ENCODE peak calls at places on chromosomes 2 and 18, in six cellular contexts. One of them, this sample, is unnamed. For H3K27me3, the result is how much of the 10 kb centered on the place peaks cover.

GRCh38 chr2:121442889-121443288 is 87.8 kb upstream of the RNU4ATAC start:
- DNase-seq in ovary: no peak
- DNase-seq in prostate gland: no peak
- DNase-seq in transverse colon: no peak
- DNase-seq in gastrocnemius medialis: no peak
- DNase-seq in K562: no peak
- DNase-seq in this sample: no peak

GRCh38 chr2:3489449-3490115 is 29.7 kb downstream of the ADI1 start:
- DNase-seq in ovary: no peak
- DNase-seq in prostate gland: no peak
- DNase-seq in transverse colon: no peak
- DNase-seq in gastrocnemius medialis: no peak
- DNase-seq in K562: no peak
- DNase-seq in this sample: peak

GRCh38 chr2:217616936-217617335 is 385.9 kb downstream of the TNS1 start:
- DNase-seq in ovary: no peak
- DNase-seq in prostate gland: no peak
- DNase-seq in transverse colon: no peak
- DNase-seq in gastrocnemius medialis: no peak
- DNase-seq in K562: no peak
- DNase-seq in this sample: no peak

GRCh38 chr2:64220285-64220684 is 76.1 kb upstream of the PELI1 start:
- DNase-seq in ovary: no peak
- DNase-seq in prostate gland: no peak
- DNase-seq in transverse colon: no peak
- DNase-seq in gastrocnemius medialis: no peak
- DNase-seq in K562: no peak
- DNase-seq in this sample: no peak

GRCh38 chr2:40824269-40824668 is 372.4 kb upstream of the SLC8A1 start:
- DNase-seq in ovary: no peak
- DNase-seq in prostate gland: no peak
- DNase-seq in transverse colon: no peak
- DNase-seq in gastrocnemius medialis: no peak
- DNase-seq in K562: no peak
- DNase-seq in this sample: no peak

GRCh38 chr2:146661494-146662096 is 1183.2 kb upstream of the ACVR2A start:
- DNase-seq in ovary: no peak
- DNase-seq in prostate gland: no peak
- DNase-seq in transverse colon: no peak
- DNase-seq in gastrocnemius medialis: no peak
- DNase-seq in K562: peak
- DNase-seq in this sample: no peak

GRCh38 chr2:171807130-171807529 is 86.9 kb downstream of the SLC25A12 start:
- DNase-seq in ovary: no peak
- DNase-seq in prostate gland: no peak
- DNase-seq in transverse colon: no peak
- DNase-seq in gastrocnemius medialis: no peak
- DNase-seq in K562: no peak
- DNase-seq in this sample: no peak

GRCh38 chr2:128317186-128317897 is 1.3 kb downstream of the HS6ST1 start:
- DNase-seq in ovary: peak
- DNase-seq in prostate gland: peak
- DNase-seq in transverse colon: peak
- DNase-seq in gastrocnemius medialis: no peak
- DNase-seq in K562: peak
- DNase-seq in this sample: peak

GRCh38 chr18:9968081-9968848 is 54.4 kb downstream of the VAPA start:
- DNase-seq in ovary: no peak
- DNase-seq in prostate gland: no peak
- DNase-seq in transverse colon: no peak
- DNase-seq in gastrocnemius medialis: no peak
- DNase-seq in K562: no peak
- DNase-seq in this sample: no peak

GRCh38 chr2:180690611-180691010 is 289.8 kb upstream of the UBE2E3 start:
- DNase-seq in ovary: no peak
- DNase-seq in prostate gland: no peak
- DNase-seq in transverse colon: no peak
- DNase-seq in gastrocnemius medialis: no peak
- DNase-seq in K562: no peak
- DNase-seq in this sample: no peak

GRCh38 chr2:168510125-168510756 is 54.2 kb downstream of the CERS6 start:
- DNase-seq in ovary: no peak
- DNase-seq in prostate gland: no peak
- DNase-seq in transverse colon: no peak
- DNase-seq in gastrocnemius medialis: no peak
- DNase-seq in K562: no peak
- DNase-seq in this sample: no peak

GRCh38 chr18:36392163-36392887 is 94.8 kb downstream of the FHOD3 start:
- DNase-seq in ovary: no peak
- DNase-seq in prostate gland: no peak
- DNase-seq in transverse colon: no peak
- DNase-seq in gastrocnemius medialis: no peak
- DNase-seq in K562: no peak
- DNase-seq in this sample: no peak

GRCh38 chr18:23115683-23116096 is 19.6 kb upstream of the CABLES1 start:
- DNase-seq in ovary: no peak
- DNase-seq in prostate gland: no peak
- DNase-seq in transverse colon: no peak
- DNase-seq in gastrocnemius medialis: no peak
- DNase-seq in K562: no peak
- DNase-seq in this sample: no peak

GRCh38 chr18:37393945-37394609 is 171.5 kb downstream of the CELF4 start:
- DNase-seq in ovary: peak
- DNase-seq in prostate gland: no peak
- DNase-seq in transverse colon: peak
- DNase-seq in gastrocnemius medialis: no peak
- DNase-seq in K562: peak
- DNase-seq in this sample: peak

GRCh38 chr2:164430166-164430783 is 191.0 kb downstream of the GRB14 start:
- DNase-seq in ovary: peak
- DNase-seq in prostate gland: no peak
- DNase-seq in transverse colon: no peak
- DNase-seq in gastrocnemius medialis: no peak
- DNase-seq in K562: no peak
- DNase-seq in this sample: no peak

GRCh38 chr2:214376631-214377624 is 33.9 kb upstream of the VWC2L start:
- DNase-seq in ovary: no peak
- DNase-seq in prostate gland: no peak
- DNase-seq in transverse colon: no peak
- DNase-seq in gastrocnemius medialis: no peak
- DNase-seq in K562: no peak
- DNase-seq in this sample: no peak

GRCh38 chr2:196263181-196263747 is 91.9 kb upstream of the STK17B start:
- DNase-seq in ovary: no peak
- DNase-seq in prostate gland: no peak
- DNase-seq in transverse colon: peak
- DNase-seq in gastrocnemius medialis: no peak
- DNase-seq in K562: no peak
- DNase-seq in this sample: no peak

GRCh38 chr2:191739194-191739593 is 61.3 kb downstream of the NABP1 start:
- DNase-seq in ovary: no peak
- DNase-seq in prostate gland: no peak
- DNase-seq in transverse colon: no peak
- DNase-seq in gastrocnemius medialis: no peak
- DNase-seq in K562: no peak
- DNase-seq in this sample: no peak

GRCh38 chr2:176092270-176093144 is at the start of gene HOXD13:
- DNase-seq in ovary: no peak
- DNase-seq in prostate gland: peak
- DNase-seq in transverse colon: no peak
- DNase-seq in gastrocnemius medialis: no peak
- DNase-seq in K562: peak
- DNase-seq in this sample: no peak

GRCh38 chr2:3102081-3102914 is 275.3 kb downstream of the EIPR1 start:
- DNase-seq in ovary: no peak
- DNase-seq in prostate gland: no peak
- DNase-seq in transverse colon: no peak
- DNase-seq in gastrocnemius medialis: no peak
- DNase-seq in K562: no peak
- DNase-seq in this sample: no peak

GRCh38 chr2:19809206-19809605 is 92.6 kb downstream of the TTC32 start:
- DNase-seq in ovary: no peak
- DNase-seq in prostate gland: no peak
- DNase-seq in transverse colon: no peak
- DNase-seq in gastrocnemius medialis: no peak
- DNase-seq in K562: no peak
- DNase-seq in this sample: no peak

GRCh38 chr2:58928942-58929341 is 687.8 kb upstream of the FANCL start:
- DNase-seq in ovary: no peak
- DNase-seq in prostate gland: no peak
- DNase-seq in transverse colon: no peak
- DNase-seq in gastrocnemius medialis: no peak
- DNase-seq in K562: no peak
- DNase-seq in this sample: no peak

GRCh38 chr2:49948744-49949143 is 794.4 kb upstream of the FSHR start:
- DNase-seq in ovary: no peak
- DNase-seq in prostate gland: no peak
- DNase-seq in transverse colon: no peak
- DNase-seq in gastrocnemius medialis: no peak
- DNase-seq in K562: no peak
- DNase-seq in this sample: no peak

GRCh38 chr2:1846046-1847015 is 102.0 kb upstream of the PXDN start:
- DNase-seq in ovary: no peak
- DNase-seq in prostate gland: no peak
- DNase-seq in transverse colon: no peak
- DNase-seq in gastrocnemius medialis: no peak
- DNase-seq in K562: no peak
- DNase-seq in this sample: no peak

DNA sequence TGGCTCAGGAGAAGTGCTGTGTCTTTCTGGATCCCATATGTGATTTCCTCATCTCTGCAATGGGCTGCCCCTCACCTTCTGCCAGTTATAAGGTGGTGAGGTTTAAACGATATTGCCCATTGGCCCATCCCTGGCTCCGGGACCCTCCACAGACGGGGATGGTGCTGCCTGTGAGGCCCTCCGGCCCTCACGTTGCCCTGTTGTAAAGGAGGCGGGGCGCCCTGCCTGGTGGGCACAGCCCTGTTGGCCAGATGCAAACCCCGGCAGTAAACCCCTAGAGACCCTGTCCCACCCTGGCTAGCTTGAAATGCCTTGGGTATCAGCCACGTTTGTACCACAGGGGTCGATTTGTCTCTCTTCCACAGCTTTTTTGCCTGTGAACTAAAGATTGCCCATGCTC is 7.4 kb downstream of the ARHGEF4 start:
- DNase-seq in ovary: no peak
- DNase-seq in prostate gland: no peak
- DNase-seq in transverse colon: no peak
- DNase-seq in gastrocnemius medialis: no peak
- DNase-seq in K562: no peak
- DNase-seq in this sample: no peak
- H3K27me3 ChIP-seq in ovary: under half
- H3K27me3 ChIP-seq in prostate gland: under half
- H3K27me3 ChIP-seq in transverse colon: under half
- H3K27me3 ChIP-seq in gastrocnemius medialis: under half
- H3K27me3 ChIP-seq in K562: half or more
- H3K27me3 ChIP-seq in this sample: under half

GRCh38 chr2:104654813-104655212 is 199.1 kb upstream of the POU3F3 start:
- DNase-seq in ovary: no peak
- DNase-seq in prostate gland: no peak
- DNase-seq in transverse colon: no peak
- DNase-seq in gastrocnemius medialis: no peak
- DNase-seq in K562: no peak
- DNase-seq in this sample: no peak

GRCh38 chr2:104656496-104657310 is 197.2 kb upstream of the POU3F3 start:
- DNase-seq in ovary: no peak
- DNase-seq in prostate gland: no peak
- DNase-seq in transverse colon: no peak
- DNase-seq in gastrocnemius medialis: no peak
- DNase-seq in K562: no peak
- DNase-seq in this sample: no peak

GRCh38 chr2:104658840-104659591 is 194.9 kb upstream of the POU3F3 start:
- DNase-seq in ovary: no peak
- DNase-seq in prostate gland: no peak
- DNase-seq in transverse colon: no peak
- DNase-seq in gastrocnemius medialis: no peak
- DNase-seq in K562: no peak
- DNase-seq in this sample: no peak

GRCh38 chr2:104658149-104658839 is 195.6 kb upstream of the POU3F3 start:
- DNase-seq in ovary: no peak
- DNase-seq in prostate gland: peak
- DNase-seq in transverse colon: peak
- DNase-seq in gastrocnemius medialis: peak
- DNase-seq in K562: no peak
- DNase-seq in this sample: peak
- H3K4me3 ChIP-seq in ovary: no peak
- H3K4me3 ChIP-seq in prostate gland: no peak
- H3K4me3 ChIP-seq in transverse colon: no peak
- H3K4me3 ChIP-seq in gastrocnemius medialis: no peak
- H3K4me3 ChIP-seq in K562: no peak
- H3K4me3 ChIP-seq in this sample: no peak

GRCh38 chr2:237475704-237476107 is 11.3 kb upstream of the MLPH start:
- DNase-seq in ovary: no peak
- DNase-seq in prostate gland: no peak
- DNase-seq in transverse colon: no peak
- DNase-seq in gastrocnemius medialis: no peak
- DNase-seq in K562: peak
- DNase-seq in this sample: no peak
- TF ChIP-seq POLR2A in ovary: no peak
- TF ChIP-seq POLR2A in prostate gland: no peak
- TF ChIP-seq POLR2A in transverse colon: no peak
- TF ChIP-seq POLR2A in gastrocnemius medialis: no peak
- TF ChIP-seq POLR2A in K562: no peak
- TF ChIP-seq POLR2A in this sample: no peak

GRCh38 chr2:240187989-240188590 is 47.6 kb upstream of the OTOS start:
- DNase-seq in ovary: no peak
- DNase-seq in prostate gland: no peak
- DNase-seq in transverse colon: no peak
- DNase-seq in gastrocnemius medialis: no peak
- DNase-seq in K562: no peak
- DNase-seq in this sample: peak

GRCh38 chr2:240186191-240186725 is 45.8 kb upstream of the OTOS start:
- DNase-seq in ovary: no peak
- DNase-seq in prostate gland: no peak
- DNase-seq in transverse colon: no peak
- DNase-seq in gastrocnemius medialis: no peak
- DNase-seq in K562: no peak
- DNase-seq in this sample: peak

GRCh38 chr2:240191001-240191400 is 50.5 kb upstream of the OTOS start:
- DNase-seq in ovary: no peak
- DNase-seq in prostate gland: no peak
- DNase-seq in transverse colon: peak
- DNase-seq in gastrocnemius medialis: no peak
- DNase-seq in K562: no peak
- DNase-seq in this sample: peak

GRCh38 chr2:240192661-240193060 is 52.2 kb upstream of the OTOS start:
- DNase-seq in ovary: peak
- DNase-seq in prostate gland: no peak
- DNase-seq in transverse colon: no peak
- DNase-seq in gastrocnemius medialis: no peak
- DNase-seq in K562: no peak
- DNase-seq in this sample: peak

DNA sequence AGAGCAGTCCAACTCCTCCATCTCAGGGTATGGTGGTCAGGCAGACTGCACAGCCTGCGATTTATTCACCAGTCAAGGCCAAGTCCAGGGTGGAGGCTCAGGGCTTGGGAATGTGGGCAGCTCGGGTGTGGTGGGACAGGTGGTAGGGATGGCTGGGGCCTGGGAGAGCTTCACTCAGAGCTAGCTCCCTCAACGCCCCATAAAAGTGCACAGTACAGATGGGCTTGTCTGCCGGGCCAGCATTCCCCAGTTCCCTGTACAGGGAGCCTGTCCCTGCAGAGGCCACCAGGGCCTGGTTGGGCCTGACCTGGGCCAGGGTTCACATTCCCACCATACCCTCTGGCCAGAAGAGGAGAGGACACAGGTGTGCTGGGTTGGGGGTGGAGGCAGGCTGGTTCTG is 49.2 kb upstream of the OTOS start:
- DNase-seq in ovary: no peak
- DNase-seq in prostate gland: no peak
- DNase-seq in transverse colon: peak
- DNase-seq in gastrocnemius medialis: no peak
- DNase-seq in K562: no peak
- DNase-seq in this sample: no peak
- H3K27me3 ChIP-seq in ovary: under half
- H3K27me3 ChIP-seq in prostate gland: under half
- H3K27me3 ChIP-seq in transverse colon: under half
- H3K27me3 ChIP-seq in gastrocnemius medialis: under half
- H3K27me3 ChIP-seq in K562: under half
- H3K27me3 ChIP-seq in this sample: under half